ENCODE peak calls at places on chromosome 3, in ten cellular contexts. L is ELR; V is cardiac muscle cell; X is GM12865; O is stimulated activated CD4-positive, alpha-beta T cell treated with anti-CD3 and anti-CD28 coated beads, Interleukin-1b, Interleukin-23, amount 100 ng/mL, for 4 hours; A is T-cell; H is neuronal stem cell; B is neural progenitor cell; C is GM12891; T is lung. S is an unnamed sample.

GRCh38 chr3:158094235-158094916 is 11.8 kb downstream of the SHOX2 start:
- DNase-seq in L (peak), V (no peak), X (peak), O (no peak), A (no peak), H (no peak), B (peak), C (no peak), T (no peak), S (peak)

GRCh38 chr3:186693843-186694242 is 23.3 kb upstream of the KNG1 start:
- DNase-seq in L (no peak), V (no peak), X (no peak), O (no peak), A (no peak), H (no peak), B (no peak), C (no peak), T (no peak), S (no peak)

GRCh38 chr3:32945136-32945535 is 6.3 kb upstream of the CCR4 start:
- DNase-seq in L (peak), V (no peak), X (no peak), O (no peak), A (no peak), H (no peak), B (no peak), C (no peak), T (no peak), S (no peak)

GRCh38 chr3:152444029-152444641 is 175.4 kb downstream of the MBNL1 start:
- DNase-seq in L (peak), V (peak), X (peak), O (no peak), A (no peak), H (no peak), B (peak), C (no peak), T (no peak), S (no peak)

GRCh38 chr3:108180214-108180613 is 42.0 kb downstream of the IFT57 start:
- DNase-seq in L (peak), V (no peak), X (no peak), O (no peak), A (no peak), H (no peak), B (no peak), C (no peak), T (no peak), S (no peak)

GRCh38 chr3:67468511-67468910 is 185.9 kb downstream of the SUCLG2 start:
- DNase-seq in L (peak), V (no peak), X (no peak), O (no peak), A (no peak), H (no peak), B (no peak), C (no peak), T (no peak), S (no peak)

GRCh38 chr3:60609446-60609845 is 641.8 kb downstream of the FHIT start:
- DNase-seq in L (no peak), V (no peak), X (no peak), O (no peak), A (no peak), H (no peak), B (no peak), C (no peak), T (no peak), S (no peak)

GRCh38 chr3:44899683-44900367 is 25.4 kb downstream of the TGM4 start:
- DNase-seq in L (no peak), V (peak), X (no peak), O (no peak), A (no peak), H (no peak), B (peak), C (no peak), T (no peak), S (no peak)

GRCh38 chr3:143002083-143002712 is 828 bp downstream of the U2SURP start:
- DNase-seq in L (peak), V (no peak), X (peak), O (no peak), A (no peak), H (no peak), B (no peak), C (peak), T (no peak), S (no peak)

GRCh38 chr3:160697628-160698382 is 20.8 kb downstream of the ARL14 start:
- DNase-seq in L (peak), V (no peak), X (peak), O (no peak), A (no peak), H (no peak), B (no peak), C (no peak), T (no peak), S (no peak)

GRCh38 chr3:125367403-125368230 is 7.5 kb downstream of the ZNF148 start:
- DNase-seq in L (peak), V (no peak), X (no peak), O (no peak), A (no peak), H (no peak), B (no peak), C (no peak), T (no peak), S (no peak)

GRCh38 chr3:159821737-159822136 is 166.9 kb upstream of the IL12A start:
- DNase-seq in L (peak), V (no peak), X (no peak), O (no peak), A (no peak), H (no peak), B (no peak), C (no peak), T (no peak), S (no peak)

GRCh38 chr3:134481166-134481565 is 4.6 kb downstream of the ANAPC13 start:
- DNase-seq in L (peak), V (no peak), X (no peak), O (no peak), A (no peak), H (no peak), B (no peak), C (no peak), T (no peak), S (no peak)

GRCh38 chr3:44048196-44048924 is 193.3 kb upstream of the TOPAZ1 start:
- DNase-seq in L (peak), V (no peak), X (peak), O (no peak), A (no peak), H (no peak), B (no peak), C (no peak), T (no peak), S (no peak)

GRCh38 chr3:141262306-141262705 is 30.7 kb downstream of the PXYLP1 start:
- DNase-seq in L (peak), V (no peak), X (no peak), O (no peak), A (no peak), H (no peak), B (no peak), C (no peak), T (no peak), S (no peak)